ENCODE peak calls at places on chromosome 16, in ten cellular contexts. O is fibroblast of the aortic adventitia; Z is A172; W is activated CD4-positive, alpha-beta T cell treated with anti-CD3 and anti-CD28 coated beads for 48 hours; R is DMS53; Y is NCI-H1092; L is T-cell; Q is SJSA1; M is activated naive CD8-positive, alpha-beta T cell treated with anti-CD3 and anti-CD28 coated beads, Interleukin-2, amount 50 U/mL, for 24 hours; N is ovary. C is an unnamed sample.

GRCh38 chr16:70746040-70746707 is 54.8 kb downstream of the VAC14 start:
- DNase-seq in O (peak; percentile 92), Q (peak; percentile 70), Y (no peak), N (peak; percentile 78), R (peak; percentile 86), Z (peak; percentile 87), M (peak; percentile 16), W (peak; percentile 25), L (no peak), C (peak; percentile 84)

GRCh38 chr16:24853830-24854229 is 8.1 kb downstream of the SLC5A11 start:
- DNase-seq in L (no peak), O (peak; percentile 66), Q (peak; percentile 35), Z (peak; percentile 46), W (no peak), N (peak; percentile 49), Y (peak; percentile 30), R (peak; percentile 59), M (no peak), C (no peak)

GRCh38 chr16:68396481-68396880 is 51.8 kb downstream of the SMPD3 start:
- DNase-seq in W (peak; percentile 58), R (peak; percentile 64), Q (peak; percentile 20), M (peak; percentile 20), Y (no peak), L (peak; percentile 60), N (peak; percentile 41), Z (peak; percentile 16), O (peak; percentile 45), C (peak; percentile 49)

GRCh38 chr16:69266334-69267063 is 44.7 kb upstream of the VPS4A start:
- DNase-seq in Z (no peak), M (no peak), R (no peak), W (no peak), L (no peak), Y (no peak), N (no peak), Q (no peak), O (no peak), C (no peak)

GRCh38 chr16:85028638-85029412 is 1.2 kb downstream of the KIAA0513 start:
- DNase-seq in O (peak; percentile 65), Z (peak; percentile 42), L (peak; percentile 54), Y (no peak), W (peak; percentile 86), R (peak; percentile 85), N (no peak), Q (peak; percentile 60), M (peak; percentile 67), C (no peak)

GRCh38 chr16:70663524-70664324 is 17.4 kb downstream of the IL34 start:
- DNase-seq in W (no peak), Q (no peak), L (no peak), O (no peak), Y (no peak), M (no peak), N (peak; percentile 35), Z (no peak), R (peak; percentile 17), C (no peak)

GRCh38 chr16:26442333-26442732 is 624.4 kb upstream of the C16orf82 start:
- DNase-seq in Q (no peak), O (no peak), R (no peak), L (no peak), N (no peak), Z (no peak), M (no peak), Y (no peak), W (no peak), C (no peak)

GRCh38 chr16:79535130-79535529 is 65.4 kb downstream of the MAF start:
- DNase-seq in M (no peak), R (no peak), Q (no peak), L (no peak), N (no peak), Y (no peak), W (no peak), O (no peak), Z (no peak), C (no peak)

GRCh38 chr16:11112723-11113348 is 143.2 kb downstream of the SOCS1 start:
- DNase-seq in Y (peak; percentile 51), N (no peak), Q (no peak), W (peak; percentile 42), L (no peak), M (no peak), O (no peak), Z (no peak), R (no peak), C (no peak)

GRCh38 chr16:1631931-1632637 is 19.9 kb downstream of the CRAMP1 start:
- DNase-seq in R (no peak), Q (no peak), M (no peak), W (no peak), Z (no peak), N (no peak), L (no peak), Y (no peak), O (no peak), C (no peak)

GRCh38 chr16:84049403-84050060 is 6.9 kb upstream of the SLC38A8 start:
- DNase-seq in Z (no peak), R (no peak), Q (no peak), W (no peak), L (no peak), O (no peak), N (no peak), M (no peak), Y (no peak), C (no peak)

GRCh38 chr16:88356124-88356726 is 26.5 kb upstream of the ZNF469 start:
- DNase-seq in L (no peak), O (no peak), R (no peak), Z (no peak), Y (no peak), N (peak; percentile 14), M (no peak), W (no peak), Q (no peak), C (no peak)

GRCh38 chr16:54932737-54933254 is 2.1 kb downstream of the IRX5 start:
- DNase-seq in W (no peak), M (no peak), Z (no peak), N (peak; percentile 18), Y (no peak), Q (no peak), L (no peak), R (no peak), O (no peak), C (no peak)

GRCh38 chr16:82300374-82300936 is 130.4 kb upstream of the MPHOSPH6 start:
- DNase-seq in M (no peak), Y (no peak), N (no peak), Z (no peak), O (no peak), W (no peak), Q (no peak), R (no peak), L (no peak), C (no peak)

GRCh38 chr16:23562505-23562904 is 5.0 kb downstream of the UBFD1 start:
- DNase-seq in M (no peak), L (no peak), R (no peak), W (no peak), Q (no peak), Z (no peak), N (no peak), Y (no peak), O (no peak), C (no peak)

GRCh38 chr16:76483510-76483909 is 206.3 kb downstream of the CNTNAP4 start:
- DNase-seq in L (no peak), Y (no peak), Z (no peak), M (no peak), R (no peak), N (no peak), Q (no peak), W (no peak), O (no peak), C (no peak)